ENCODE peak calls at places on chromosomes 13 and 19, in nine cellular contexts. G is stimulated activated CD4-positive, alpha-beta T cell treated with anti-CD3 and anti-CD28 coated beads, Interleukin-4, amount 100 ng/mL, for 4 hours; V is upper lobe of right lung; U is amygdala; B is smooth muscle cell of the brain vasculature; T is left lobe of liver; C is ovary; Z is DND-41; N is tibial artery. A is an unnamed sample.

GRCh38 chr13:21548577-21548976 is 55.4 kb downstream of the MICU2 start:
- DNase-seq in G (no peak), B (no peak), U (no peak), Z (no peak), T (no peak), C (no peak), N (no peak), V (no peak), A (no peak)

GRCh38 chr19:10211071-10211470 is 16.3 kb upstream of the DNMT1 start:
- DNase-seq in N (no peak), C (no peak), U (no peak), V (no peak), G (no peak), B (no peak), Z (no peak), T (no peak), A (no peak)

GRCh38 chr13:37918116-37919100 is 48.8 kb upstream of the TRPC4 start:
- DNase-seq in C (no peak), N (no peak), U (no peak), T (no peak), Z (no peak), B (no peak), V (no peak), G (no peak), A (no peak)

GRCh38 chr19:56983148-56983547 is 136.6 kb upstream of the USP29 start:
- DNase-seq in T (no peak), Z (no peak), V (no peak), G (no peak), C (no peak), B (no peak), N (no peak), U (no peak), A (no peak)

GRCh38 chr19:2922987-2923386 is 21.8 kb downstream of the ZNF77 start:
- DNase-seq in N (no peak), U (no peak), B (no peak), G (no peak), Z (no peak), T (no peak), C (no peak), V (no peak), A (no peak)

GRCh38 chr13:73335226-73335625 is 276.4 kb downstream of the KLF5 start:
- DNase-seq in U (no peak), N (no peak), C (no peak), V (no peak), Z (no peak), G (no peak), B (no peak), T (no peak), A (peak; percentile 66)

GRCh38 chr19:48551437-48552302 is at the start of gene SULT2B1:
- DNase-seq in G (no peak), Z (no peak), U (no peak), C (no peak), N (no peak), B (no peak), T (no peak), V (peak; percentile 86), A (no peak)

GRCh38 chr13:38697197-38697596 is 10.3 kb downstream of the FREM2 start:
- DNase-seq in V (no peak), B (no peak), G (no peak), U (no peak), T (no peak), C (no peak), N (no peak), Z (no peak), A (no peak)

GRCh38 chr13:44068737-44069136 is 189.0 kb downstream of the LACC1 start:
- DNase-seq in U (no peak), G (no peak), T (no peak), V (no peak), Z (no peak), N (no peak), B (peak; percentile 7), C (no peak), A (peak; percentile 61)

GRCh38 chr13:50485979-50486935 is 357.2 kb downstream of the DLEU7 start:
- DNase-seq in V (no peak), C (no peak), B (no peak), U (no peak), T (no peak), Z (no peak), N (no peak), G (no peak), A (peak; percentile 14)

GRCh38 chr19:11092181-11092538 is 2.9 kb downstream of the LDLR start:
- DNase-seq in N (no peak), Z (no peak), G (no peak), T (no peak), B (no peak), U (no peak), V (no peak), C (no peak), A (peak; percentile 41)

GRCh38 chr13:49830721-49831120 is 38.2 kb upstream of the KPNA3 start:
- DNase-seq in N (no peak), C (no peak), B (no peak), G (no peak), U (no peak), V (no peak), T (no peak), Z (no peak), A (no peak)

GRCh38 chr19:47183579-47183978 is 47.4 kb downstream of the BBC3 start:
- DNase-seq in N (no peak), U (no peak), T (no peak), Z (no peak), C (no peak), G (no peak), B (no peak), V (no peak), A (no peak)

GRCh38 chr19:36417752-36418286 is 625 bp downstream of the ZFP82 start:
- DNase-seq in V (no peak), T (no peak), N (no peak), U (no peak), B (no peak), G (no peak), Z (peak; percentile 28), C (peak; percentile 13), A (no peak)

GRCh38 chr19:3494559-3494958 is 5.9 kb downstream of the DOHH start:
- DNase-seq in N (no peak), V (no peak), U (no peak), B (no peak), Z (peak; percentile 96), C (no peak), T (no peak), G (peak; percentile 51), A (no peak)

GRCh38 chr13:36275190-36276002 is 22.2 kb downstream of the CCDC169 start:
- DNase-seq in C (no peak), V (no peak), T (no peak), Z (peak; percentile 6), B (peak; percentile 59), G (no peak), N (peak; percentile 36), U (no peak), A (peak; percentile 62)

GRCh38 chr13:29743229-29743786 is 107.1 kb downstream of the UBL3 start:
- DNase-seq in Z (no peak), V (no peak), B (no peak), T (no peak), N (peak; percentile 65), U (no peak), G (no peak), C (no peak), A (no peak)

GRCh38 chr13:67841071-67841470 is 610.9 kb upstream of the PCDH9 start:
- DNase-seq in B (no peak), N (no peak), G (no peak), V (no peak), U (no peak), C (no peak), Z (no peak), T (no peak), A (no peak)

GRCh38 chr13:50421457-50422130 is 406.4 kb downstream of the KCNRG start:
- DNase-seq in T (no peak), Z (no peak), G (no peak), V (no peak), N (no peak), C (no peak), U (no peak), B (no peak), A (no peak)

GRCh38 chr19:6378036-6378435 is 2.3 kb upstream of the PSPN start:
- DNase-seq in N (no peak), U (no peak), C (no peak), Z (no peak), T (no peak), V (no peak), B (no peak), G (no peak), A (peak; percentile 31)

GRCh38 chr19:54905908-54906511 is at the start of gene NCR1:
- DNase-seq in U (no peak), B (no peak), G (no peak), Z (no peak), V (no peak), C (no peak), T (no peak), N (no peak), A (no peak)

GRCh38 chr19:34504809-34505291 is 23.3 kb downstream of the WTIP start:
- DNase-seq in T (peak; percentile 40), U (no peak), N (no peak), C (peak; percentile 20), B (no peak), G (no peak), Z (no peak), V (peak; percentile 59), A (no peak)

GRCh38 chr19:15294591-15294990 is 37.7 kb downstream of the BRD4 start:
- DNase-seq in T (peak; percentile 75), U (no peak), C (no peak), V (no peak), N (no peak), Z (no peak), B (no peak), G (no peak), A (no peak)

GRCh38 chr19:5775668-5776309 is 8.8 kb downstream of the PRR22 start:
- DNase-seq in G (no peak), C (no peak), V (no peak), B (no peak), Z (no peak), T (no peak), U (no peak), N (no peak), A (no peak)

GRCh38 chr19:21463449-21464105 is 41.8 kb upstream of the ZNF429 start:
- DNase-seq in C (peak; percentile 72), B (no peak), U (no peak), Z (peak; percentile 93), N (no peak), T (no peak), G (peak; percentile 18), V (no peak), A (no peak)

GRCh38 chr13:51826606-51827005 is 18.4 kb downstream of the TMEM272 start:
- DNase-seq in B (no peak), V (no peak), T (no peak), C (no peak), Z (no peak), U (no peak), N (no peak), G (no peak), A (no peak)

GRCh38 chr13:90746230-90746629 is 601.3 kb upstream of the MIR17HG start:
- DNase-seq in N (no peak), Z (no peak), C (no peak), B (no peak), T (no peak), G (no peak), V (no peak), U (no peak), A (no peak)

GRCh38 chr13:46160474-46161066 is 21.4 kb downstream of the LCP1 start:
- DNase-seq in N (no peak), C (no peak), G (no peak), U (no peak), T (no peak), V (no peak), B (peak; percentile 32), Z (peak; percentile 57), A (peak; percentile 24)

GRCh38 chr13:46675016-46675415 is 121.9 kb downstream of the ESD start:
- DNase-seq in G (no peak), C (no peak), Z (no peak), U (no peak), B (no peak), V (no peak), N (no peak), T (no peak), A (no peak)

GRCh38 chr13:51151463-51151862 is 40.4 kb upstream of the C13orf42 start:
- DNase-seq in U (no peak), B (no peak), N (no peak), T (no peak), C (no peak), G (no peak), V (no peak), Z (no peak), A (no peak)

GRCh38 chr13:110187501-110188161 is 119.3 kb downstream of the COL4A1 start:
- DNase-seq in T (no peak), B (peak; percentile 31), U (no peak), N (no peak), Z (no peak), C (no peak), G (no peak), V (peak; percentile 17), A (peak; percentile 49)